ENCODE peak calls at places on chromosomes 3 and 15, in seven cellular contexts. One of them, this sample, is unnamed.

GRCh38 chr3:64686446-64686908 is 1.3 kb downstream of the ADAMTS9 start:
- DNase-seq in IMR-90: peak
- DNase-seq in mesendoderm: peak
- DNase-seq in H1: no peak
- DNase-seq in neuronal stem cell: peak
- DNase-seq in mesenchymal stem cell: peak
- DNase-seq in H9: no peak
- DNase-seq in this sample: peak

GRCh38 chr15:90029024-90029423 is 27.9 kb downstream of the ZNF710 start:
- DNase-seq in neuronal stem cell: no peak
- DNase-seq in H9: no peak
- DNase-seq in IMR-90: no peak
- DNase-seq in mesendoderm: no peak
- DNase-seq in mesenchymal stem cell: no peak
- DNase-seq in H1: no peak
- DNase-seq in this sample: no peak

GRCh38 chr3:169527539-169527938 is 136.0 kb downstream of the MECOM start:
- DNase-seq in mesendoderm: no peak
- DNase-seq in mesenchymal stem cell: no peak
- DNase-seq in H9: no peak
- DNase-seq in IMR-90: no peak
- DNase-seq in H1: no peak
- DNase-seq in neuronal stem cell: no peak
- DNase-seq in this sample: no peak

GRCh38 chr15:52090193-52090592 is 22.4 kb downstream of the BCL2L10 start:
- DNase-seq in neuronal stem cell: no peak
- DNase-seq in IMR-90: no peak
- DNase-seq in H1: no peak
- DNase-seq in mesenchymal stem cell: no peak
- DNase-seq in mesendoderm: no peak
- DNase-seq in H9: no peak
- DNase-seq in this sample: no peak

GRCh38 chr3:71581451-71581980 is 2.0 kb downstream of the FOXP1 start:
- DNase-seq in neuronal stem cell: no peak
- DNase-seq in H1: peak
- DNase-seq in mesenchymal stem cell: peak
- DNase-seq in IMR-90: no peak
- DNase-seq in H9: peak
- DNase-seq in mesendoderm: peak
- DNase-seq in this sample: peak

GRCh38 chr3:113153499-113154107 is 57.8 kb upstream of the BOC start:
- DNase-seq in IMR-90: no peak
- DNase-seq in mesendoderm: no peak
- DNase-seq in neuronal stem cell: no peak
- DNase-seq in mesenchymal stem cell: no peak
- DNase-seq in H1: no peak
- DNase-seq in H9: no peak
- DNase-seq in this sample: peak

GRCh38 chr15:68340711-68341671 is 63.4 kb downstream of the FEM1B start:
- DNase-seq in H9: no peak
- DNase-seq in H1: no peak
- DNase-seq in mesendoderm: no peak
- DNase-seq in neuronal stem cell: no peak
- DNase-seq in IMR-90: no peak
- DNase-seq in mesenchymal stem cell: peak
- DNase-seq in this sample: no peak

GRCh38 chr3:60555704-60556340 is 695.4 kb downstream of the FHIT start:
- DNase-seq in mesenchymal stem cell: peak
- DNase-seq in mesendoderm: peak
- DNase-seq in neuronal stem cell: peak
- DNase-seq in H1: no peak
- DNase-seq in IMR-90: peak
- DNase-seq in H9: peak
- DNase-seq in this sample: no peak

GRCh38 chr15:31372635-31373091 is 46.0 kb downstream of the KLF13 start:
- DNase-seq in mesendoderm: peak
- DNase-seq in H9: peak
- DNase-seq in neuronal stem cell: no peak
- DNase-seq in H1: peak
- DNase-seq in IMR-90: peak
- DNase-seq in mesenchymal stem cell: peak
- DNase-seq in this sample: peak

GRCh38 chr3:180059351-180059750 is 22.6 kb upstream of the PEX5L start:
- DNase-seq in IMR-90: peak
- DNase-seq in mesenchymal stem cell: no peak
- DNase-seq in H9: no peak
- DNase-seq in mesendoderm: no peak
- DNase-seq in neuronal stem cell: no peak
- DNase-seq in H1: no peak
- DNase-seq in this sample: no peak

GRCh38 chr3:11539677-11540076 is 104.0 kb downstream of the VGLL4 start:
- DNase-seq in H1: no peak
- DNase-seq in IMR-90: no peak
- DNase-seq in neuronal stem cell: no peak
- DNase-seq in mesendoderm: peak
- DNase-seq in H9: no peak
- DNase-seq in mesenchymal stem cell: no peak
- DNase-seq in this sample: peak

GRCh38 chr3:174146008-174146407 is 713.1 kb upstream of the NAALADL2 start:
- DNase-seq in IMR-90: no peak
- DNase-seq in H9: no peak
- DNase-seq in mesenchymal stem cell: no peak
- DNase-seq in neuronal stem cell: no peak
- DNase-seq in mesendoderm: no peak
- DNase-seq in H1: no peak
- DNase-seq in this sample: no peak
- H3K18ac ChIP-seq in IMR-90: no peak
- H3K18ac ChIP-seq in H9: no peak
- H3K18ac ChIP-seq in mesenchymal stem cell: no peak
- H3K18ac ChIP-seq in neuronal stem cell: no peak
- H3K18ac ChIP-seq in mesendoderm: no peak
- H3K18ac ChIP-seq in H1: no peak
- H3K18ac ChIP-seq in this sample: no peak

GRCh38 chr3:104849070-104849469 is 517.6 kb upstream of the ALCAM start:
- DNase-seq in H9: no peak
- DNase-seq in mesenchymal stem cell: no peak
- DNase-seq in H1: no peak
- DNase-seq in mesendoderm: no peak
- DNase-seq in IMR-90: no peak
- DNase-seq in neuronal stem cell: no peak
- DNase-seq in this sample: no peak
- H2AK5ac ChIP-seq in H9: no peak
- H2AK5ac ChIP-seq in mesenchymal stem cell: no peak
- H2AK5ac ChIP-seq in H1: no peak
- H2AK5ac ChIP-seq in mesendoderm: no peak
- H2AK5ac ChIP-seq in IMR-90: no peak
- H2AK5ac ChIP-seq in neuronal stem cell: no peak
- H2AK5ac ChIP-seq in this sample: no peak

DNA sequence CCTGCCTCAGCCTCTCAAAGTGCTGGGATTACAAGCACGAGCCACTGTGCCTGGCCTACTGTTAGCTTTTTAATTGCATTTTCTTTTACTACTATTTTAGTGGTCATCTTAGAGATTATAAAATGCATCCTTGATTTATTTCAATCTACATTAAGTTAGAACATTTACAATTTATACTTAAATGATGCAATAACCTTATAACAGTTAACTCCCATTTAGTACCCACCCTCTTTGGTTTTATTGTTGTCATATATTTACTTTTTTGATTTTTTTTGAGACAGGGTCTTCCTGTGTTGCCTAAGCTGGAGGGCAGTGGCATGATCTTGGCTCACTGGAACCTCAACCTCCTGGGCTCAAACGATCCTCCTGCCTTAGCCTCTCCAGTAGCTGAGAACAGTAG is 77.3 kb downstream of the PPCDC start:
- DNase-seq in neuronal stem cell: no peak
- DNase-seq in mesenchymal stem cell: no peak
- DNase-seq in mesendoderm: no peak
- DNase-seq in IMR-90: no peak
- DNase-seq in H9: no peak
- DNase-seq in H1: no peak
- DNase-seq in this sample: no peak
- H3K18ac ChIP-seq in neuronal stem cell: no peak
- H3K18ac ChIP-seq in mesenchymal stem cell: no peak
- H3K18ac ChIP-seq in mesendoderm: no peak
- H3K18ac ChIP-seq in IMR-90: no peak
- H3K18ac ChIP-seq in H9: no peak
- H3K18ac ChIP-seq in H1: no peak
- H3K18ac ChIP-seq in this sample: no peak

GRCh38 chr3:187255314-187255713 is 36.2 kb downstream of the MASP1 start:
- DNase-seq in IMR-90: no peak
- DNase-seq in H9: no peak
- DNase-seq in mesenchymal stem cell: no peak
- DNase-seq in neuronal stem cell: no peak
- DNase-seq in H1: no peak
- DNase-seq in mesendoderm: no peak
- DNase-seq in this sample: no peak
- H2AK5ac ChIP-seq in IMR-90: no peak
- H2AK5ac ChIP-seq in H9: no peak
- H2AK5ac ChIP-seq in mesenchymal stem cell: no peak
- H2AK5ac ChIP-seq in neuronal stem cell: no peak
- H2AK5ac ChIP-seq in H1: no peak
- H2AK5ac ChIP-seq in mesendoderm: no peak
- H2AK5ac ChIP-seq in this sample: no peak